ENCODE peak calls at places on chromosomes 1 and 21, in eight cellular contexts. F, S, Z, L, X, M, N and W are unnamed samples.
A peak's percentile ranks its signal among the peaks of the same experiment; 100 is the strongest.

GRCh38 chr1:15218287-15219279 is 28.4 kb upstream of the FHAD1 start:
- DNase-seq in Z (no peak), N (no peak), X (peak; percentile 70), M (peak; percentile 70), F (no peak), S (no peak), L (no peak), W (no peak)

GRCh38 chr1:32701951-32702598 is 495 bp downstream of the SYNC start:
- DNase-seq in S (peak; percentile 67), L (no peak), N (peak; percentile 71), M (peak; percentile 24), F (no peak), Z (peak; percentile 48), X (peak; percentile 27), W (peak; percentile 93)

GRCh38 chr1:65393345-65393744 is 27.1 kb upstream of the LEPR start:
- DNase-seq in M (peak; percentile 49), L (no peak), Z (no peak), S (no peak), N (no peak), F (no peak), X (peak; percentile 10), W (no peak)

GRCh38 chr1:6317101-6317760 is 56.3 kb upstream of the GPR153 start:
- DNase-seq in F (no peak), S (no peak), L (no peak), X (no peak), N (no peak), Z (no peak), M (peak; percentile 45), W (no peak)

GRCh38 chr1:72037745-72038343 is 244.5 kb downstream of the NEGR1 start:
- DNase-seq in M (peak; percentile 43), S (no peak), N (peak; percentile 31), L (peak; percentile 42), Z (peak; percentile 80), F (no peak), X (peak; percentile 57), W (no peak)

GRCh38 chr1:166980818-166981217 is 5.5 kb upstream of the ILDR2 start:
- DNase-seq in N (no peak), Z (no peak), L (no peak), F (no peak), X (no peak), M (no peak), S (no peak), W (no peak)

GRCh38 chr1:234866007-234866866 is 256.3 kb upstream of the IRF2BP2 start:
- DNase-seq in L (no peak), M (peak; percentile 91), Z (no peak), F (no peak), N (peak; percentile 66), S (peak; percentile 52), X (peak; percentile 89), W (no peak)

GRCh38 chr1:41221995-41222991 is 19.8 kb downstream of the SCMH1 start:
- DNase-seq in Z (no peak), X (peak; percentile 55), M (peak; percentile 57), S (no peak), F (no peak), L (no peak), N (no peak), W (no peak)

GRCh38 chr1:175863291-175864050 is 120.1 kb upstream of the TNR start:
- DNase-seq in X (no peak), N (no peak), F (no peak), L (no peak), Z (peak; percentile 61), M (no peak), S (no peak), W (no peak)

GRCh38 chr1:41673806-41674205 is 189.3 kb upstream of the EDN2 start:
- DNase-seq in M (no peak), L (no peak), N (no peak), Z (no peak), F (no peak), X (no peak), S (no peak), W (no peak)

GRCh38 chr1:224378855-224379631 is 22.4 kb downstream of the CNIH4 start:
- DNase-seq in X (no peak), M (no peak), L (no peak), F (no peak), S (no peak), N (no peak), Z (no peak), W (no peak)

DNA sequence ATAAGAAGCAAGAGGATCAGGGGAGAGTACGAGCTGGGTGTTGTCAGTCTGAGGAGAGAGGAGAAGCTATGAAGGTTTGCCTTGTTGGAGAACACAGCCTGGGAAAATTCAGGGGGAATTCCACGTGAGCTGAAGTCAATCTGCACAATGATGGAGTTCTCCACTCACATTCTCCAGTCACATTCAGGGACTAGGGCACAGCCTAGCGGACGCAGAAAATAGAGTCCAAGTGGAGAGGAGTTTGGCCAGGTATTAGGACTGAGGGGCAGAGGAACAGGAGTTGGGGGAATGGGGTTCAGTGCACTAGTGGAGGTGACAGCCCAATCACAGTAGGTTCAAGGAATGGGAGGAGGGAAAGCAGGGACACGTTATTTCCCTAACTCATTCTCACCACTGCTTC is 124.0 kb downstream of the KCNH1 start:
- DNase-seq in Z (no peak), F (no peak), S (no peak), X (no peak), N (no peak), L (no peak), M (no peak), W (no peak)
- TF ChIP-seq CTCF in Z (peak; percentile 28), F (no peak), S (no peak), X (no peak), N (no peak), L (no peak), M (no peak), W (no peak)

DNA sequence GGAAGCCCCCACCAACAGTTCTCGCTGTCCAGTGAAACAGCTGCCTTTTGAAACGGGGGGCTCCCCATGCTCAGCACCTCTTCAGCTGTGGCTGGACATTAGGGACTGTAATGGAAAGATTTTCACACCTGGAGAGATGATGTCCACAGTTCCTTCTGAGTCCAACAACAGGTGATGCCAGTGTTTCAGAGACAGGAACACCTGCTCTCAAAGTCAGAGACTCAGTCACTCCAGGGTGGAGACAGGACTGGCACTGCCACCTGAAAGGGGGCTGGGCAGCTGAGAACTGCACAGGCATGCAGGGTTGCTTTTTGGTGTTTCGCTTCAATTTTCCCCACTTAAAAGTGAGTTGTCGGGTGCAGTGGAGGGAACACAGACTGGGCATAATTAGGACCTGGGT is 124.8 kb downstream of the GALNT2 start:
- DNase-seq in X (no peak), F (no peak), S (no peak), N (no peak), Z (no peak), L (no peak), M (no peak), W (no peak)
- TF ChIP-seq CTCF in X (no peak), F (no peak), S (no peak), N (no peak), Z (no peak), L (no peak), M (no peak), W (no peak)

GRCh38 chr21:19402870-19403269 is 999.3 kb upstream of the TMPRSS15 start:
- DNase-seq in S (no peak), X (no peak), F (no peak), L (no peak), N (no peak), M (no peak), Z (no peak), W (no peak)
- TF ChIP-seq CTCF in S (no peak), X (no peak), F (no peak), L (no peak), N (no peak), M (no peak), Z (no peak), W (no peak)

DNA sequence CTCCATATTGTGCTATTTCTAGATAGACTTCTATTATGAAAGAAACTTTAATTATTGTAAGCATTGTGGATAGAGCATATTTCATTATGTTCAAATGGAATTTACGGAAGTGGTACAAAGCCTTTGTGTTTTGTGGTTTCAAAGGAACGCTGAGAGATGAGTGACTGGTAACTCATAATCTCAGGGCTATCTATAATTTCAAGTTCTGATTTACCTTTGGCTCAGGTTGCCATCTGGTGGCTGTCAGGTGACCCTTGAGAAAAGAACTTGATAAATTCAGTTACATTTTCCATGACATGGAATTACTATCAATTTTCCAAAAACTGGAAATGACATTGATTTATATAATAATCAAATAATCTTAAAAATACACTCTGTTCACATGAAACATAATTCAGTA is 12.2 kb downstream of the NTNG1 start:
- DNase-seq in L (no peak), Z (peak; percentile 15), S (no peak), N (no peak), M (no peak), F (no peak), X (no peak), W (no peak)
- TF ChIP-seq CTCF in L (no peak), Z (peak; percentile 58), S (no peak), N (no peak), M (no peak), F (no peak), X (no peak), W (no peak)

GRCh38 chr21:35099310-35099709 is 50.2 kb upstream of the RUNX1 start:
- DNase-seq in L (no peak), X (no peak), Z (no peak), F (no peak), N (no peak), M (no peak), S (no peak), W (no peak)
- TF ChIP-seq CTCF in L (no peak), X (no peak), Z (no peak), F (no peak), N (no peak), M (no peak), S (no peak), W (no peak)

GRCh38 chr1:18972991-18973390 is 16.5 kb upstream of the IFFO2 start:
- DNase-seq in F (no peak), L (no peak), M (no peak), X (peak; percentile 26), N (no peak), S (no peak), Z (no peak), W (no peak)

GRCh38 chr1:18974005-18974404 is 17.5 kb upstream of the IFFO2 start:
- DNase-seq in F (no peak), L (no peak), N (no peak), X (no peak), M (no peak), S (no peak), Z (no peak), W (no peak)

GRCh38 chr1:18973446-18973955 is 17.0 kb upstream of the IFFO2 start:
- DNase-seq in Z (no peak), X (no peak), M (no peak), L (no peak), F (no peak), N (no peak), S (no peak), W (no peak)

GRCh38 chr1:18970762-18971161 is 14.3 kb upstream of the IFFO2 start:
- DNase-seq in F (no peak), Z (no peak), M (no peak), S (no peak), L (no peak), X (no peak), N (no peak), W (no peak)

GRCh38 chr1:18972531-18972930 is 16.1 kb upstream of the IFFO2 start:
- DNase-seq in M (peak; percentile 57), N (no peak), L (no peak), F (no peak), S (no peak), Z (no peak), X (peak; percentile 41), W (no peak)
- TF ChIP-seq CTCF in M (peak; percentile 50), N (no peak), L (no peak), F (peak; percentile 58), S (peak; percentile 47), Z (peak; percentile 27), X (peak; percentile 29), W (peak; percentile 75)

GRCh38 chr1:10387611-10388386 is 11.1 kb upstream of the PGD start:
- DNase-seq in N (peak; percentile 43), S (no peak), L (no peak), X (peak; percentile 68), F (no peak), Z (peak; percentile 50), M (peak; percentile 69), W (no peak)
- TF ChIP-seq CTCF in N (no peak), S (no peak), L (no peak), X (no peak), F (no peak), Z (no peak), M (peak; percentile 31), W (peak; percentile 56)